ENCODE peak calls at places on chromosomes 4 and X, in six cellular contexts. One of them, this sample, is unnamed. For H3K4me1, the result is how much of the 10 kb centered on the place peaks cover.

GRCh38 chr4:132593717-132594400 is 555.2 kb upstream of the PCDH10 start:
- DNase-seq in GM23338: no peak
- DNase-seq in cardiac muscle cell: no peak
- DNase-seq in SK-N-SH: no peak
- DNase-seq in transverse colon: no peak
- DNase-seq in hepatocyte: no peak
- DNase-seq in this sample: no peak

GRCh38 chr4:102342404-102343074 is 2.7 kb downstream of the SLC39A8 start:
- DNase-seq in GM23338: no peak
- DNase-seq in cardiac muscle cell: no peak
- DNase-seq in SK-N-SH: no peak
- DNase-seq in transverse colon: no peak
- DNase-seq in hepatocyte: no peak
- DNase-seq in this sample: no peak

GRCh38 chr4:188812644-188813043 is 673.4 kb downstream of the TRIML1 start:
- DNase-seq in GM23338: no peak
- DNase-seq in cardiac muscle cell: no peak
- DNase-seq in SK-N-SH: no peak
- DNase-seq in transverse colon: no peak
- DNase-seq in hepatocyte: no peak
- DNase-seq in this sample: no peak

GRCh38 chrX:68048774-68049173 is 384.5 kb downstream of the OPHN1 start:
- DNase-seq in GM23338: no peak
- DNase-seq in cardiac muscle cell: no peak
- DNase-seq in SK-N-SH: no peak
- DNase-seq in transverse colon: no peak
- DNase-seq in hepatocyte: no peak
- DNase-seq in this sample: no peak

GRCh38 chr4:139919513-139919912 is 234.5 kb downstream of the MAML3 start:
- DNase-seq in GM23338: no peak
- DNase-seq in cardiac muscle cell: peak
- DNase-seq in SK-N-SH: no peak
- DNase-seq in transverse colon: no peak
- DNase-seq in hepatocyte: no peak
- DNase-seq in this sample: no peak

GRCh38 chrX:20432048-20432447 is 165.3 kb upstream of the RPS6KA3 start:
- DNase-seq in GM23338: no peak
- DNase-seq in cardiac muscle cell: peak
- DNase-seq in SK-N-SH: no peak
- DNase-seq in transverse colon: no peak
- DNase-seq in hepatocyte: no peak
- DNase-seq in this sample: no peak

GRCh38 chr4:1099270-1099669 is 14.1 kb downstream of the RNF212 start:
- DNase-seq in GM23338: no peak
- DNase-seq in cardiac muscle cell: no peak
- DNase-seq in SK-N-SH: peak
- DNase-seq in transverse colon: no peak
- DNase-seq in hepatocyte: no peak
- DNase-seq in this sample: no peak

GRCh38 chr4:123043013-123043412 is 120.6 kb upstream of the NUDT6 start:
- DNase-seq in GM23338: no peak
- DNase-seq in cardiac muscle cell: no peak
- DNase-seq in SK-N-SH: no peak
- DNase-seq in transverse colon: no peak
- DNase-seq in hepatocyte: no peak
- DNase-seq in this sample: no peak

GRCh38 chr4:21470531-21470930 is 478.0 kb downstream of the KCNIP4 start:
- DNase-seq in GM23338: no peak
- DNase-seq in cardiac muscle cell: peak
- DNase-seq in SK-N-SH: peak
- DNase-seq in transverse colon: no peak
- DNase-seq in hepatocyte: peak
- DNase-seq in this sample: peak

GRCh38 chr4:188106454-188106853 is 2.9 kb downstream of the TRIML2 start:
- DNase-seq in GM23338: no peak
- DNase-seq in cardiac muscle cell: no peak
- DNase-seq in SK-N-SH: peak
- DNase-seq in transverse colon: no peak
- DNase-seq in hepatocyte: no peak
- DNase-seq in this sample: peak

GRCh38 chrX:44483965-44484606 is 58.6 kb downstream of the FUNDC1 start:
- DNase-seq in GM23338: no peak
- DNase-seq in cardiac muscle cell: no peak
- DNase-seq in SK-N-SH: no peak
- DNase-seq in transverse colon: no peak
- DNase-seq in hepatocyte: no peak
- DNase-seq in this sample: no peak

GRCh38 chr4:165953181-165953580 is 80.1 kb downstream of the TLL1 start:
- DNase-seq in GM23338: no peak
- DNase-seq in cardiac muscle cell: no peak
- DNase-seq in SK-N-SH: no peak
- DNase-seq in transverse colon: no peak
- DNase-seq in hepatocyte: no peak
- DNase-seq in this sample: no peak

GRCh38 chr4:27084685-27085356 is 224.2 kb downstream of the STIM2 start:
- DNase-seq in GM23338: peak
- DNase-seq in cardiac muscle cell: peak
- DNase-seq in SK-N-SH: peak
- DNase-seq in transverse colon: peak
- DNase-seq in hepatocyte: peak
- DNase-seq in this sample: peak

GRCh38 chrX:71563921-71564320 is 14.3 kb upstream of the GCNA start:
- DNase-seq in GM23338: no peak
- DNase-seq in cardiac muscle cell: no peak
- DNase-seq in SK-N-SH: no peak
- DNase-seq in transverse colon: no peak
- DNase-seq in hepatocyte: no peak
- DNase-seq in this sample: no peak

GRCh38 chr4:82753725-82754410 is 44.7 kb downstream of the SCD5 start:
- DNase-seq in GM23338: no peak
- DNase-seq in cardiac muscle cell: no peak
- DNase-seq in SK-N-SH: no peak
- DNase-seq in transverse colon: no peak
- DNase-seq in hepatocyte: no peak
- DNase-seq in this sample: no peak

GRCh38 chrX:148878371-148878770 is 378.0 kb downstream of the AFF2 start:
- DNase-seq in GM23338: no peak
- DNase-seq in cardiac muscle cell: peak
- DNase-seq in SK-N-SH: no peak
- DNase-seq in transverse colon: no peak
- DNase-seq in hepatocyte: no peak
- DNase-seq in this sample: no peak

GRCh38 chrX:45322820-45323219 is 122.1 kb upstream of the DIPK2B start:
- DNase-seq in GM23338: peak
- DNase-seq in cardiac muscle cell: peak
- DNase-seq in SK-N-SH: no peak
- DNase-seq in transverse colon: no peak
- DNase-seq in hepatocyte: no peak
- DNase-seq in this sample: no peak

GRCh38 chrX:38260231-38260630 is 39.6 kb upstream of the SRPX start:
- DNase-seq in GM23338: peak
- DNase-seq in cardiac muscle cell: no peak
- DNase-seq in SK-N-SH: peak
- DNase-seq in transverse colon: peak
- DNase-seq in hepatocyte: peak
- DNase-seq in this sample: peak

GRCh38 chr4:100041646-100042045 is 91.6 kb upstream of the H2AZ1 start:
- DNase-seq in GM23338: no peak
- DNase-seq in cardiac muscle cell: no peak
- DNase-seq in SK-N-SH: no peak
- DNase-seq in transverse colon: no peak
- DNase-seq in hepatocyte: no peak
- DNase-seq in this sample: no peak

GRCh38 chrX:12894074-12894691 is 12.2 kb upstream of the TLR8 start:
- DNase-seq in GM23338: peak
- DNase-seq in cardiac muscle cell: peak
- DNase-seq in SK-N-SH: peak
- DNase-seq in transverse colon: peak
- DNase-seq in hepatocyte: peak
- DNase-seq in this sample: peak

GRCh38 chrX:113058634-113059033 is 218.0 kb upstream of the AMOT start:
- DNase-seq in GM23338: no peak
- DNase-seq in cardiac muscle cell: no peak
- DNase-seq in SK-N-SH: no peak
- DNase-seq in transverse colon: no peak
- DNase-seq in hepatocyte: no peak
- DNase-seq in this sample: no peak

GRCh38 chr4:114494257-114494803 is 104.3 kb upstream of the UGT8 start:
- DNase-seq in GM23338: peak
- DNase-seq in cardiac muscle cell: no peak
- DNase-seq in SK-N-SH: no peak
- DNase-seq in transverse colon: no peak
- DNase-seq in hepatocyte: no peak
- DNase-seq in this sample: no peak

GRCh38 chrX:9700555-9700954 is 65.1 kb downstream of the GPR143 start:
- DNase-seq in GM23338: peak
- DNase-seq in cardiac muscle cell: no peak
- DNase-seq in SK-N-SH: no peak
- DNase-seq in transverse colon: no peak
- DNase-seq in hepatocyte: no peak
- DNase-seq in this sample: no peak

GRCh38 chr4:67531349-67531748 is 14.0 kb downstream of the CENPC start:
- DNase-seq in GM23338: no peak
- DNase-seq in cardiac muscle cell: no peak
- DNase-seq in SK-N-SH: no peak
- DNase-seq in transverse colon: no peak
- DNase-seq in hepatocyte: no peak
- DNase-seq in this sample: no peak

GRCh38 chr4:56637791-56638190 is 43.3 kb downstream of the HOPX start:
- DNase-seq in GM23338: no peak
- DNase-seq in cardiac muscle cell: no peak
- DNase-seq in SK-N-SH: no peak
- DNase-seq in transverse colon: no peak
- DNase-seq in hepatocyte: no peak
- DNase-seq in this sample: no peak

GRCh38 chr4:107736924-107737448 is 17.0 kb upstream of the PAPSS1 start:
- DNase-seq in GM23338: peak
- DNase-seq in cardiac muscle cell: peak
- DNase-seq in SK-N-SH: peak
- DNase-seq in transverse colon: peak
- DNase-seq in hepatocyte: peak
- DNase-seq in this sample: peak

GRCh38 chrX:455199-455598 is 68.5 kb upstream of the PPP2R3B start:
- DNase-seq in GM23338: no peak
- DNase-seq in cardiac muscle cell: no peak
- DNase-seq in SK-N-SH: no peak
- DNase-seq in transverse colon: no peak
- DNase-seq in hepatocyte: no peak
- DNase-seq in this sample: no peak

DNA sequence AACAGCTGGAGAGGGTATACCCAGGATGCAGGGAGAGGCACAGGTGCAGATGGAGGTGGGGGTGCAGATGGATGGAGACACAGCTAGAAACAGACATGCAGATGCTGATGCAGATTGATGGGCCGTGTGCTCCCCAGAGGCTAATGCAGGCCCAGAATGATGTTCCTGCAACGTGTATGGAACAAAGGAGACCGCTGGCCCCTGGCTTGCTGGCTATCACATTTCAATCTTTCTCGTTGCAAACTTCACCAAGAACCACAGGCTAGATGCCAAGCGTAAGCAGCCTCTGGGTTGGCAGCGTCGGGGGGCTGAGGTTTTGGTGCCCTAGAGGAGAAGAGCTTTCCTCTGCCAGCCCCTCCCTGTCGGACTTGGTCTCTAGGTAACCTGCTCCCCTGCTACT is 68.9 kb upstream of the PSAPL1 start:
- DNase-seq in GM23338: no peak
- DNase-seq in cardiac muscle cell: no peak
- DNase-seq in SK-N-SH: no peak
- DNase-seq in transverse colon: no peak
- DNase-seq in hepatocyte: no peak
- DNase-seq in this sample: no peak
- H3K4me3 ChIP-seq in GM23338: no peak
- H3K4me3 ChIP-seq in cardiac muscle cell: no peak
- H3K4me3 ChIP-seq in SK-N-SH: no peak
- H3K4me3 ChIP-seq in transverse colon: no peak
- H3K4me3 ChIP-seq in hepatocyte: no peak
- H3K4me3 ChIP-seq in this sample: no peak

GRCh38 chrX:118346258-118347094 is 570 bp downstream of the WDR44 start:
- DNase-seq in GM23338: peak
- DNase-seq in cardiac muscle cell: no peak
- DNase-seq in SK-N-SH: peak
- DNase-seq in transverse colon: peak
- DNase-seq in hepatocyte: peak
- DNase-seq in this sample: peak
- TF ChIP-seq CTCF in GM23338: no peak
- TF ChIP-seq CTCF in cardiac muscle cell: peak
- TF ChIP-seq CTCF in SK-N-SH: peak
- TF ChIP-seq CTCF in transverse colon: no peak
- TF ChIP-seq CTCF in hepatocyte: no peak
- TF ChIP-seq CTCF in this sample: peak

GRCh38 chr4:168771251-168771650 is 238.8 kb downstream of the CBR4 start:
- DNase-seq in GM23338: no peak
- DNase-seq in cardiac muscle cell: no peak
- DNase-seq in SK-N-SH: no peak
- DNase-seq in transverse colon: no peak
- DNase-seq in hepatocyte: no peak
- DNase-seq in this sample: no peak

GRCh38 chr4:168766537-168767316 is 243.3 kb downstream of the CBR4 start:
- DNase-seq in GM23338: no peak
- DNase-seq in cardiac muscle cell: peak
- DNase-seq in SK-N-SH: no peak
- DNase-seq in transverse colon: no peak
- DNase-seq in hepatocyte: no peak
- DNase-seq in this sample: no peak

GRCh38 chr4:168769857-168770256 is 240.2 kb downstream of the CBR4 start:
- DNase-seq in GM23338: no peak
- DNase-seq in cardiac muscle cell: no peak
- DNase-seq in SK-N-SH: no peak
- DNase-seq in transverse colon: no peak
- DNase-seq in hepatocyte: no peak
- DNase-seq in this sample: no peak

GRCh38 chr4:168765726-168766125 is 244.3 kb downstream of the CBR4 start:
- DNase-seq in GM23338: no peak
- DNase-seq in cardiac muscle cell: peak
- DNase-seq in SK-N-SH: no peak
- DNase-seq in transverse colon: peak
- DNase-seq in hepatocyte: no peak
- DNase-seq in this sample: no peak

DNA sequence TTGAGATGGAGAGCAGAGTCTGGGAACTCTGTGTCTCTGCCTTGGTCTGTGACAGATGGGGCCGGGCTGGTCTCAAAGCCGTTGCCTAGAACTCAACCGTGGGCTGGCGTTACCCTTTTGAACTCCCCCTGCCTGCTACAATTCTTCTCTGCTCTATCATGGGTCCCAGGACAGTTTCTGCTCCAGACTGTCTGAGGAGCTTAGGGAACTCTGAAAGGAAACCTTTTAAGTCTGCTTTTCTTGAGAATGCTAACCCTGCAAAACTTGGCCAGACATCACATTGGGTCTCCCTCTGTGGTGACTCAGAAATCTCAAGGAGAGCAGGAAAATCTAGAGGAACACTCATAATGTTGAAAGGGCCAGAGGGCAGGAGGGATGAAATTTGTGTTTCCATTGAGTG is 240.6 kb downstream of the CBR4 start:
- DNase-seq in GM23338: no peak
- DNase-seq in cardiac muscle cell: peak
- DNase-seq in SK-N-SH: no peak
- DNase-seq in transverse colon: no peak
- DNase-seq in hepatocyte: peak
- DNase-seq in this sample: no peak
- H3K4me1 ChIP-seq in GM23338: under half
- H3K4me1 ChIP-seq in cardiac muscle cell: under half
- H3K4me1 ChIP-seq in SK-N-SH: under half
- H3K4me1 ChIP-seq in transverse colon: under half
- H3K4me1 ChIP-seq in hepatocyte: under half
- H3K4me1 ChIP-seq in this sample: under half

GRCh38 chrX:4670606-4671005 is 957.2 kb upstream of the PRKX start:
- DNase-seq in GM23338: no peak
- DNase-seq in cardiac muscle cell: no peak
- DNase-seq in SK-N-SH: no peak
- DNase-seq in transverse colon: no peak
- DNase-seq in hepatocyte: no peak
- DNase-seq in this sample: no peak
- H3K4me3 ChIP-seq in GM23338: no peak
- H3K4me3 ChIP-seq in cardiac muscle cell: no peak
- H3K4me3 ChIP-seq in SK-N-SH: no peak
- H3K4me3 ChIP-seq in transverse colon: no peak
- H3K4me3 ChIP-seq in hepatocyte: no peak
- H3K4me3 ChIP-seq in this sample: no peak